ENCODE peak calls at places on chromosomes 12 and 14, in eight cellular contexts. L is body of pancreas; N is neuronal stem cell; Y is small intestine; R is left ventricle myocardium inferior; W is effector memory CD4-positive, alpha-beta T cell; B is GM23338; E is hepatocyte. I is an unnamed sample. For H3K4me1, the result is how much of the 10 kb centered on the place peaks cover.

GRCh38 chr14:75609606-75610476 is 31.4 kb downstream of the FLVCR2 start:
- DNase-seq in L (no peak), B (no peak), N (no peak), W (no peak), E (no peak), Y (no peak), R (no peak), I (no peak)

GRCh38 chr12:59973515-59973914 is 377.7 kb downstream of the SLC16A7 start:
- DNase-seq in L (no peak), R (no peak), W (no peak), Y (no peak), B (no peak), N (no peak), E (no peak), I (no peak)

GRCh38 chr12:4817813-4818212 is 91.9 kb upstream of the KCNA1 start:
- DNase-seq in L (no peak), N (no peak), E (no peak), B (no peak), Y (no peak), R (peak), W (no peak), I (no peak)

GRCh38 chr12:70366581-70367267 is 634 bp downstream of the KCNMB4 start:
- DNase-seq in Y (peak), L (peak), N (peak), E (peak), B (peak), R (peak), W (peak), I (no peak)

GRCh38 chr14:49992901-49993335 is 100.0 kb downstream of the ARF6 start:
- DNase-seq in Y (no peak), L (no peak), B (no peak), R (no peak), N (no peak), W (no peak), E (no peak), I (no peak)

GRCh38 chr14:23566112-23566781 is 1.3 kb downstream of the AP1G2 start:
- DNase-seq in B (no peak), Y (no peak), E (no peak), N (no peak), L (no peak), W (no peak), R (no peak), I (no peak)

GRCh38 chr12:124217508-124217981 is 77.3 kb upstream of the RFLNA start:
- DNase-seq in E (no peak), R (no peak), W (no peak), Y (no peak), B (peak), L (no peak), N (peak), I (no peak)

GRCh38 chr12:4024701-4025419 is 151.7 kb upstream of the PARP11 start:
- DNase-seq in N (no peak), B (peak), E (no peak), L (peak), R (no peak), Y (no peak), W (no peak), I (peak)

GRCh38 chr12:51358496-51358895 is 12.0 kb upstream of the CELA1 start:
- DNase-seq in E (no peak), B (no peak), L (no peak), N (no peak), W (no peak), R (no peak), Y (no peak), I (no peak)

GRCh38 chr12:29314421-29314820 is 66.6 kb downstream of the ERGIC2 start:
- DNase-seq in L (no peak), R (peak), E (no peak), N (no peak), Y (no peak), B (no peak), W (no peak), I (no peak)

GRCh38 chr12:97148941-97149559 is 242.0 kb downstream of the NEDD1 start:
- DNase-seq in N (no peak), Y (peak), W (no peak), R (peak), B (peak), L (peak), E (peak), I (peak)

GRCh38 chr12:69123909-69124638 is 115.3 kb upstream of the CPSF6 start:
- DNase-seq in L (no peak), W (no peak), N (no peak), E (no peak), B (no peak), Y (peak), R (no peak), I (no peak)

GRCh38 chr12:118984206-118984943 is 3.0 kb downstream of the SRRM4 start:
- DNase-seq in W (no peak), B (no peak), Y (no peak), N (no peak), E (no peak), L (no peak), R (no peak), I (no peak)

GRCh38 chr14:93994919-93995682 is 2.0 kb upstream of the CCDC197 start:
- DNase-seq in Y (no peak), W (no peak), B (peak), R (peak), E (no peak), L (peak), N (no peak), I (no peak)

GRCh38 chr14:48275301-48275700 is 599.9 kb upstream of the MDGA2 start:
- DNase-seq in B (no peak), N (no peak), L (no peak), R (no peak), W (no peak), Y (no peak), E (no peak), I (no peak)

GRCh38 chr12:5124401-5124800 is 80.7 kb downstream of the KCNA5 start:
- DNase-seq in B (no peak), N (no peak), L (peak), R (no peak), E (no peak), W (no peak), Y (no peak), I (no peak)

GRCh38 chr14:99511421-99512109 is 30.4 kb downstream of the CCNK start:
- DNase-seq in Y (no peak), E (peak), R (peak), L (no peak), W (no peak), B (no peak), N (no peak), I (no peak)

GRCh38 chr14:101063121-101063520 is 159.6 kb upstream of the RTL1 start:
- DNase-seq in B (no peak), N (no peak), L (no peak), R (no peak), W (no peak), E (no peak), Y (no peak), I (no peak)

GRCh38 chr12:4858385-4858784 is 51.3 kb upstream of the KCNA1 start:
- DNase-seq in L (peak), R (no peak), B (peak), E (peak), Y (peak), W (no peak), N (peak), I (no peak)

GRCh38 chr12:109153711-109154434 is 37.5 kb downstream of the ACACB start:
- DNase-seq in N (peak), R (no peak), E (peak), B (peak), Y (peak), W (no peak), L (peak), I (no peak)

GRCh38 chr14:44505588-44505987 is 1.5 kb downstream of the FSCB start:
- DNase-seq in R (no peak), W (no peak), Y (no peak), B (peak), L (no peak), N (no peak), E (peak), I (no peak)

GRCh38 chr12:31516702-31517101 is 74.2 kb downstream of the DENND5B start:
- DNase-seq in L (no peak), W (no peak), R (no peak), N (no peak), Y (no peak), B (no peak), E (no peak), I (no peak)

GRCh38 chr12:71780207-71780822 is 25.7 kb downstream of the RAB21 start:
- DNase-seq in R (no peak), W (peak), B (peak), L (peak), Y (peak), N (no peak), E (peak), I (no peak)

GRCh38 chr12:48995061-48995879 is 3.9 kb downstream of the DDN start:
- DNase-seq in W (peak), L (peak), B (peak), R (peak), Y (peak), E (peak), N (peak), I (no peak)

GRCh38 chr12:70180140-70180539 is 63.1 kb upstream of the CNOT2 start:
- DNase-seq in L (no peak), Y (peak), W (no peak), E (no peak), B (no peak), N (no peak), R (no peak), I (no peak)

GRCh38 chr12:94208433-94208921 is 60.1 kb downstream of the PLXNC1 start:
- DNase-seq in Y (no peak), N (no peak), E (no peak), L (no peak), B (no peak), R (no peak), W (no peak), I (no peak)

GRCh38 chr12:94157891-94158495 is 9.6 kb downstream of the PLXNC1 start:
- DNase-seq in N (no peak), R (no peak), Y (no peak), B (no peak), L (no peak), E (no peak), W (no peak), I (no peak)

GRCh38 chr12:131940121-131940520 is 9.6 kb upstream of the EP400 start:
- DNase-seq in E (no peak), Y (no peak), W (no peak), N (no peak), R (no peak), L (no peak), B (no peak), I (no peak)

GRCh38 chr12:122133192-122133950 is 40.6 kb downstream of the IL31 start:
- DNase-seq in W (no peak), Y (no peak), R (no peak), B (peak), E (no peak), N (no peak), L (no peak), I (no peak)

GRCh38 chr12:30753233-30753632 is 1.5 kb downstream of the CAPRIN2 start:
- DNase-seq in B (peak), E (peak), N (peak), W (no peak), L (no peak), R (no peak), Y (no peak), I (peak)

GRCh38 chr14:106390401-106390800 is 864.0 kb downstream of the TMEM121 start:
- DNase-seq in R (no peak), L (no peak), W (no peak), B (no peak), Y (no peak), N (no peak), E (no peak), I (no peak)

GRCh38 chr14:106393742-106394141 is 867.4 kb downstream of the TMEM121 start:
- DNase-seq in Y (no peak), R (no peak), B (no peak), E (no peak), L (no peak), W (no peak), N (no peak), I (no peak)

GRCh38 chr14:106395460-106396050 is 869.2 kb downstream of the TMEM121 start:
- DNase-seq in E (no peak), L (no peak), Y (peak), N (no peak), R (no peak), W (no peak), B (no peak), I (no peak)

GRCh38 chr14:106390947-106391346 is 864.6 kb downstream of the TMEM121 start:
- DNase-seq in B (no peak), N (no peak), L (no peak), E (no peak), Y (no peak), R (no peak), W (no peak), I (no peak)
- H3K27ac ChIP-seq in B (no peak), N (no peak), L (no peak), E (no peak), Y (no peak), R (no peak), W (no peak), I (no peak)

DNA sequence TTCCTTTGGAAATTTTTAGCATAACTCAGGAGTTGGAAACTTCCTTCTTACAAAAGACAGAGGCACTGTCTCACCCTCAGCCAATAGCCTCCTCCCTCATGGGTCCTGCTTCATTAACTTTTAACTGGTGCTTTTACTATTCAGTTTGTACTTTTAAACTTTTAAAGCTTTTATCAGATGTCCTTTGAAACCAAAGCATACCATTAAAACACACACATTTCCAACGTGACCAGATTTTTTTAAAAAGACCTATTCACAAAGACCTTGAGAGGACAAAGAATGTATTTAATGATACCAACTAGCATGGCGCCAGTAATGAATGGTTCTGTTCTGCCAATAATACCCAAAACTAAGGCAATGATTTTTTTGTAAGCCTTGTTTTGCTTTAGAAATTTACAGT is 173.6 kb upstream of the EEA1 start:
- DNase-seq in E (no peak), W (no peak), R (no peak), Y (no peak), L (no peak), B (no peak), N (no peak), I (no peak)
- H3K4me1 ChIP-seq in E (under half), W (under half), R (under half), Y (under half), L (under half), B (under half), N (under half), I (under half)

GRCh38 chr12:105209091-105209490 is 26.9 kb downstream of the APPL2 start:
- DNase-seq in Y (no peak), L (no peak), W (no peak), R (no peak), B (no peak), E (no peak), N (no peak), I (no peak)

GRCh38 chr12:105204916-105205315 is 31.1 kb downstream of the APPL2 start:
- DNase-seq in L (no peak), E (peak), N (no peak), R (no peak), B (no peak), W (no peak), Y (no peak), I (no peak)

GRCh38 chr12:105204127-105204526 is 31.8 kb downstream of the APPL2 start:
- DNase-seq in N (no peak), L (no peak), B (no peak), Y (no peak), W (no peak), R (no peak), E (no peak), I (no peak)

GRCh38 chr12:105205322-105206048 is 30.5 kb downstream of the APPL2 start:
- DNase-seq in B (no peak), N (no peak), E (no peak), L (peak), R (no peak), W (no peak), Y (peak), I (no peak)

GRCh38 chr12:105206686-105207374 is 29.1 kb downstream of the APPL2 start:
- DNase-seq in E (no peak), N (no peak), B (no peak), Y (no peak), R (no peak), L (no peak), W (no peak), I (no peak)
- H3K27ac ChIP-seq in E (no peak), N (no peak), B (no peak), Y (no peak), R (no peak), L (no peak), W (no peak), I (no peak)

GRCh38 chr14:90698379-90698869 is 117.8 kb downstream of the TTC7B start:
- DNase-seq in E (peak), L (peak), W (no peak), B (no peak), N (no peak), Y (no peak), R (peak), I (no peak)
- H3K4me1 ChIP-seq in E (under half), L (under half), W (under half), B (under half), N (under half), Y (under half), R (under half), I (under half)

I was measured in iPS DF 6.9.